ENCODE peak calls at places on chromosomes 6 and 20, in four cellular contexts. L is HepG2, E is GM12878, U is K562. H is an unnamed sample.

GRCh38 chr6:104705095-104705707 is 154.5 kb downstream of the HACE1 start:
- DNase-seq in L (no peak), E (no peak), U (no peak), H (no peak)

GRCh38 chr6:139370047-139370706 is 4.3 kb downstream of the CITED2 start:
- DNase-seq in E (no peak), U (no peak), L (peak), H (no peak)

GRCh38 chr20:3672864-3673550 is 8.8 kb downstream of the ADAM33 start:
- DNase-seq in L (no peak), U (no peak), E (no peak), H (no peak)

GRCh38 chr6:27866370-27867050 is 45.7 kb downstream of the OR2B2 start:
- DNase-seq in L (peak), U (no peak), E (peak), H (no peak)

GRCh38 chr6:130167655-130168054 is 55.1 kb downstream of the SAMD3 start:
- DNase-seq in E (no peak), U (no peak), L (no peak), H (no peak)

GRCh38 chr6:28207244-28208179 is 17.6 kb upstream of the ZSCAN9 start:
- DNase-seq in E (no peak), L (no peak), U (no peak), H (peak)

GRCh38 chr6:49430187-49430586 is 32.9 kb downstream of the MMUT start:
- DNase-seq in E (no peak), U (no peak), L (no peak), H (no peak)

GRCh38 chr6:84052204-84052882 is 18.8 kb downstream of the MRAP2 start:
- DNase-seq in E (no peak), U (peak), L (peak), H (peak)

GRCh38 chr6:118800394-118801071 is 93.4 kb upstream of the ASF1A start:
- DNase-seq in E (peak), U (peak), L (peak), H (peak)

GRCh38 chr6:105193647-105194046 is 13.8 kb upstream of the POPDC3 start:
- DNase-seq in E (no peak), L (no peak), U (no peak), H (no peak)

GRCh38 chr6:44267252-44267651 is 1.9 kb upstream of the NFKBIE start:
- DNase-seq in L (no peak), E (no peak), U (no peak), H (no peak)

GRCh38 chr6:136073216-136073615 is 176.9 kb downstream of the MTFR2 start:
- DNase-seq in E (no peak), U (no peak), L (no peak), H (no peak)

GRCh38 chr6:20160541-20161283 is 51.6 kb downstream of the MBOAT1 start:
- DNase-seq in E (no peak), L (no peak), U (no peak), H (no peak)

GRCh38 chr6:35392773-35393672 is 50.7 kb downstream of the PPARD start:
- DNase-seq in E (no peak), U (peak), L (peak), H (no peak)

GRCh38 chr20:20233041-20233514 is 134.8 kb upstream of the INSM1 start:
- DNase-seq in E (no peak), U (no peak), L (no peak), H (no peak)

GRCh38 chr20:32191422-32191821 is 16.1 kb downstream of the PLAGL2 start:
- DNase-seq in U (no peak), E (no peak), L (no peak), H (no peak)

GRCh38 chr6:88633782-88634181 is 329.6 kb downstream of the RNGTT start:
- DNase-seq in L (no peak), U (no peak), E (no peak), H (no peak)

GRCh38 chr6:55902796-55903195 is 27.4 kb upstream of the BMP5 start:
- DNase-seq in L (no peak), E (no peak), U (no peak), H (no peak)

GRCh38 chr6:163419413-163420314 is 5.1 kb downstream of the QKI start:
- DNase-seq in E (no peak), L (no peak), U (no peak), H (no peak)

GRCh38 chr6:168420084-168420483 is 20.9 kb upstream of the SMOC2 start:
- DNase-seq in E (no peak), L (no peak), U (no peak), H (no peak)

GRCh38 chr20:24573557-24573956 is 104.1 kb downstream of the SYNDIG1 start:
- DNase-seq in L (no peak), U (no peak), E (no peak), H (no peak)

GRCh38 chr20:47843886-47844567 is 58.7 kb upstream of the SULF2 start:
- DNase-seq in U (no peak), L (peak), E (no peak), H (no peak)

GRCh38 chr20:16671753-16672152 is 58.1 kb upstream of the SNRPB2 start:
- DNase-seq in U (no peak), L (no peak), E (no peak), H (no peak)

GRCh38 chr6:26554669-26555504 is 16.7 kb downstream of the HMGN4 start:
- DNase-seq in L (peak), U (no peak), E (no peak), H (no peak)

GRCh38 chr6:44489912-44490604 is 102.6 kb downstream of the CDC5L start:
- DNase-seq in E (no peak), U (no peak), L (no peak), H (no peak)

GRCh38 chr20:44961868-44962267 is 1.7 kb upstream of the TOMM34 start:
- DNase-seq in U (no peak), L (peak), E (no peak), H (no peak)

GRCh38 chr6:53189554-53189953 is 40.9 kb upstream of the GCM1 start:
- DNase-seq in E (no peak), L (no peak), U (no peak), H (no peak)

GRCh38 chr6:49082611-49083010 is 380.4 kb downstream of the MMUT start:
- DNase-seq in U (no peak), L (no peak), E (no peak), H (no peak)

GRCh38 chr6:160930547-160931377 is 60.8 kb upstream of the MAP3K4 start:
- DNase-seq in U (no peak), E (no peak), L (peak), H (peak)

GRCh38 chr6:163455553-163455952 is 41.0 kb downstream of the QKI start:
- DNase-seq in L (no peak), E (no peak), U (no peak), H (no peak)

GRCh38 chr6:19839237-19839546 is 2.0 kb downstream of the ID4 start:
- DNase-seq in L (no peak), E (no peak), U (no peak), H (no peak)

GRCh38 chr6:106626485-106626884 is 2.8 kb downstream of the RTN4IP1 start:
- DNase-seq in E (no peak), L (no peak), U (no peak), H (no peak)

GRCh38 chr6:143115698-143116097 is 55.0 kb downstream of the AIG1 start:
- DNase-seq in U (no peak), E (no peak), L (no peak), H (no peak)

GRCh38 chr6:142822383-142822782 is 122.6 kb downstream of the HIVEP2 start:
- DNase-seq in U (no peak), E (no peak), L (no peak), H (no peak)

GRCh38 chr6:33976425-33977360 is 169.2 kb downstream of the GRM4 start:
- DNase-seq in L (no peak), U (no peak), E (no peak), H (no peak)
- TF ChIP-seq BHLHE40 in L (no peak), U (no peak), E (no peak), H (no peak)

GRCh38 chr20:18504479-18505060 is 3.2 kb upstream of the SEC23B start:
- DNase-seq in E (no peak), U (no peak), L (no peak), H (no peak)
- TF ChIP-seq FOXK2 in E (no peak), U (no peak), L (no peak), H (no peak)

DNA sequence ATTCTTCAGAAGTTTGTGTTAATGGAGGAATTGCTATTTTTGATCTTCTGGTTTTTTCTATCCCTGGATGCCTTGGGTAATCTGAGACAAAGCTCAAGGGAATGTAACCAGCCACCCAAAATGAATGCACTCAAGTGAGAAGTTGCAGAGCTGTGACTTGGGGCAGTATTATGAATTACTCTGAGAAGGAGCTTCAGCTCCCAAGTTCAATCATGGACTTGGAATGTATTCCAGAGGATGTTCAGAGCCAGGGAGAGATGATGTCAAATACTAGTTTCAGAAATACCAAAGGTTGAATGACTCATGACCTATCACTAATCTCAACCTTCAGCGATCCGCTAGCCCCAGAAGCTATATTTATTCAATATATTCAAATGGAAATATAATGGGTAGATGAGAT is 375.2 kb upstream of the PLCB4 start:
- DNase-seq in E (no peak), L (no peak), U (no peak), H (no peak)
- TF ChIP-seq SP1 in E (no peak), L (no peak), U (no peak), H (no peak)

GRCh38 chr20:13934992-13935894 is 55.2 kb downstream of the SEL1L2 start:
- DNase-seq in L (no peak), U (no peak), E (no peak), H (no peak)

GRCh38 chr20:13930246-13930645 is 60.2 kb downstream of the SEL1L2 start:
- DNase-seq in L (no peak), U (no peak), E (no peak), H (no peak)

DNA sequence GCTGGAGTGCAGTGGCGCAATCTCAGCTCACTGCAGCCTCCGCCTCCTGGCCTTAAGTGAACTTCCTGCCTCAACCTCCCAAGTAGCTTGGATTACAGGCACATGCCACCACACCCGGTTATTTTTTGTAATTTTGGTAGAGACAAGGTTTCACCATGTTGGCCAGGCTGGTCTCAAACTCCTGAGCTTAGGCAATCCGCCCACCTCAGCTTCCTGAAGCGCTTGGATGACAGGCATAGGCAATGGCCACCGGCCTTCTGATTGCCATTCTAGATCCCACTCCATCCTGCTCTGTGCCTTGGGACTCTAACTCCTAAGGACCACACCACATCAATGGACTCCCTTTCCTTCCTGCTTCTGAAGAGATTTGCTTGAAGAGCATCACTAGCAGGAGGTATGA is 60.6 kb downstream of the SEL1L2 start:
- DNase-seq in L (no peak), U (no peak), E (no peak), H (no peak)
- TF ChIP-seq BHLHE40 in L (no peak), U (no peak), E (no peak), H (no peak)